ENCODE peak calls at places on chromosome 11, in nine cellular contexts. O, D, L, G, F, Q, P, E and A are unnamed samples.

GRCh38 chr11:116518141-116518540 is 254.6 kb downstream of the BUD13 start:
- DNase-seq in O (no peak), D (no peak), L (no peak), G (no peak), F (no peak), Q (no peak), P (no peak), E (no peak), A (no peak)

GRCh38 chr11:72617080-72617744 is 57.0 kb downstream of the PDE2A start:
- DNase-seq in O (peak), D (no peak), L (no peak), G (peak), F (no peak), Q (no peak), P (peak), E (peak), A (no peak)

GRCh38 chr11:16825968-16826367 is 87.5 kb downstream of the C11orf58 start:
- DNase-seq in O (no peak), D (no peak), L (no peak), G (no peak), F (no peak), Q (no peak), P (no peak), E (peak), A (no peak)

GRCh38 chr11:44755553-44756505 is 29.1 kb downstream of the TSPAN18 start:
- DNase-seq in O (no peak), D (no peak), L (no peak), G (peak), F (no peak), Q (no peak), P (no peak), E (no peak), A (no peak)

GRCh38 chr11:30447246-30447645 is 124.3 kb downstream of the ARL14EP start:
- DNase-seq in O (no peak), D (no peak), L (no peak), G (no peak), F (no peak), Q (no peak), P (no peak), E (no peak), A (no peak)

GRCh38 chr11:12430351-12430750 is 53.0 kb downstream of the PARVA start:
- DNase-seq in O (no peak), D (no peak), L (no peak), G (no peak), F (no peak), Q (no peak), P (no peak), E (peak), A (no peak)

GRCh38 chr11:111665779-111666178 is 63.5 kb downstream of the SIK2 start:
- DNase-seq in O (no peak), D (peak), L (no peak), G (peak), F (peak), Q (no peak), P (peak), E (peak), A (no peak)

GRCh38 chr11:42407379-42407778 is 904.4 kb upstream of the API5 start:
- DNase-seq in O (no peak), D (peak), L (no peak), G (peak), F (peak), Q (no peak), P (peak), E (no peak), A (no peak)

GRCh38 chr11:12886508-12886907 is 122.6 kb upstream of the RASSF10 start:
- DNase-seq in O (no peak), D (no peak), L (no peak), G (no peak), F (no peak), Q (no peak), P (no peak), E (no peak), A (no peak)

GRCh38 chr11:33894402-33894754 is 2.5 kb upstream of the LMO2 start:
- DNase-seq in O (no peak), D (no peak), L (no peak), G (no peak), F (no peak), Q (no peak), P (no peak), E (no peak), A (no peak)

GRCh38 chr11:57219021-57219627 is 17.9 kb downstream of the APLNR start:
- DNase-seq in O (peak), D (no peak), L (no peak), G (no peak), F (no peak), Q (peak), P (no peak), E (no peak), A (no peak)
- H3K27ac ChIP-seq in O (no peak), D (peak), L (no peak), G (no peak), F (no peak), Q (peak), P (no peak), E (no peak), A (no peak)

DNA sequence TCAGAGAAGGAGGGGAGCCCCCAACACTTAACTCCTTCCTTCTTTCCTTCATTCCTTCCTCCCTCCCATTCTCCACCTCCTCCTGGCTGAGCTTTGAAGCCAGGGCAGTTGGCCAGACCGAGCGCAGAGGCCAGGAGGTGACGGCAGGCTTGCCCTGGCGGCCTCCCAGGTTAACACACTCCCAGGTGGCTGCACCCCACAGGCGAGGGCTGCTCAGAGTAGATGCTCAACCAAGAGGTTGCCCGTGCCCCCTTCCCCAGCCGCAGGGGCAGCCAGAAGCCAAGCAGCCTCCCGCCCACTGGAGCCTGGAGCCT is 6.3 kb upstream of the CDKN1C start:
- DNase-seq in O (no peak), D (no peak), L (peak), G (peak), F (no peak), Q (no peak), P (no peak), E (no peak), A (no peak)
- H3K27ac ChIP-seq in O (peak), D (no peak), L (no peak), G (peak), F (no peak), Q (peak), P (no peak), E (no peak), A (peak)

GRCh38 chr11:112751763-112752162 is 209.5 kb upstream of the NCAM1 start:
- DNase-seq in O (no peak), D (no peak), L (no peak), G (no peak), F (no peak), Q (no peak), P (no peak), E (no peak), A (no peak)
- H3K27ac ChIP-seq in O (no peak), D (no peak), L (no peak), G (no peak), F (no peak), Q (no peak), P (no peak), E (no peak), A (no peak)

GRCh38 chr11:121328213-121328966 is 35.8 kb downstream of the SC5D start:
- DNase-seq in O (no peak), D (peak), L (no peak), G (no peak), F (no peak), Q (no peak), P (no peak), E (no peak), A (no peak)
- H3K27ac ChIP-seq in O (no peak), D (no peak), L (no peak), G (no peak), F (peak), Q (no peak), P (no peak), E (no peak), A (no peak)

DNA sequence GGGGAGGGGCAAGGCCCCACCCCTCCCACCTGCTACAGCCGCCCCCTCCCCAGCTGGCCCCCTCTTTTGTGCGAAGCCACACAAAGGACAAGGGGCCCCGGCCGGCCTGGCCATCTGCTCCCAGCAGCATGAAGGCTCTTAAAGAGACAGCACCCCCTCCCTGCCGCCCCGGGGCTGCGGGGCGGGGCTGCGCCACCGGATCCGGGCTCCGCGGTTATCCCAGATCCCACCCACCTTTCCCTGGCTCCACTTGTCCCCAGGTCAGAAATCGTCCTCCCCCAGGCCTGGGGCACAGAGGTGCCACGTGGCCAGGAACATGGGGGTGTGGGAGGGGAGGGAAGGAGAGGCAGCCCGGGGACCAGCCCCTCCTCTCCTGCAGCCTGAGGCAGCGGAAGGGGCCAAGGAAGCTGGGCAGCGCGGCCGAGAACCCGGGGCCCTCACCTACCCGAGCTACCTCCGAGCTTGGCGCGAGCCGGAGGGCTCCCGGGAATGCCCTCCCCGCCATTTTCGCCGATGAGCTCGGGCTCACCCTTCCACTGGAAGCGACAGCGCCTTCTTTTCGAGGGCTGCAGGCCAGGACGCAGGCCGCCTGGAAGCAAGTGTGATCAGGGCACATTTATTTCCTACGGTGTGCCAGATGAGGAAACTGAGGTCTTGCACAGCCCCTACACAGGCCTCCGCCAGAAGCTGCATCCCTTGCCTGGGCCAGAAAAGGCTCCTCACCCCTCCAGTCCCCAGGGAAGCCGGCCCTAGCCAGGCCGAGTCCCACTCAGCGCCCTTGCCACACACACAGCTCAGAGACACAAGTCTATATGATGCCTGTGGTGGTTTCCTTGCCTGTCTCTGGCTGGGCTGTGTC is 2.5 kb upstream of the RCOR2 start:
- DNase-seq in O (no peak), D (peak), L (no peak), G (peak), F (peak), Q (no peak), P (peak), E (no peak), A (no peak)
- H3K27ac ChIP-seq in O (peak), D (peak), L (no peak), G (peak), F (peak), Q (peak), P (peak), E (no peak), A (peak)

GRCh38 chr11:34976496-34976895 is 60.1 kb downstream of the PDHX start:
- DNase-seq in O (no peak), D (no peak), L (no peak), G (no peak), F (no peak), Q (no peak), P (no peak), E (peak), A (no peak)
- H3K27ac ChIP-seq in O (no peak), D (no peak), L (no peak), G (peak), F (no peak), Q (no peak), P (no peak), E (peak), A (peak)

DNA sequence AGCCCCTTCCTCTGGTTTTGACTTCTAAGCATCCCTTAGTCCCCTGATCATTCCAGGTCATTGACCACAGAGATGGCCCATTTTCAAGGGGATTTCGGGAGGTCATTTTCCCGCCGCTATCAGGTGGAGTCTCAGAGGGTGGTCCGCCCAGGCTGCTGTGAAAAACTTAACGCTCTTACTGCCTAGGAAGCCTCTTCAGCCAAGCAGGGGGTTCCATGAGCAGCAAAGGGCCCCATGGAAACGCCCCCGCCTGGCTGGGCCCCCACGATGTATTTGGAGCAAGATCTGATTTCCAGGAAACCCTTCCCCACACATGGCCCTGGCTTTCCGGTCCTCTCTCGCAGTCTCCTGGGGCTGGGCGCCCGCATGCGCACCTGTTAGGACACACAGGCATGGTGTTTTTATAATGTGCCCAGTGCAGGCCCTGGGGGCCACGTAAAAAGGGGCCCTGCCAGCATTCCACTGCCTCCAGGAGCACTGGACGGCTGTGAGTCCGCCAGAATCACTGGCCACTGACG is 32.5 kb downstream of the ANO1 start:
- DNase-seq in O (no peak), D (no peak), L (no peak), G (no peak), F (no peak), Q (no peak), P (peak), E (no peak), A (no peak)
- H3K27ac ChIP-seq in O (peak), D (no peak), L (no peak), G (no peak), F (peak), Q (peak), P (no peak), E (no peak), A (no peak)